ENCODE peak calls at places on chromosome 22, in six cellular contexts. E is heart left ventricle, F is A549, L is prostate gland, R is stomach, Y is Peyer's patch. W is an unnamed sample.
A peak's percentile ranks its signal among the peaks of the same experiment; 100 is the strongest.

GRCh38 chr22:48640890-48641771 is 1186.5 kb downstream of the BRD1 start:
- DNase-seq in F (no peak), E (no peak), L (no peak), R (no peak), Y (no peak), W (no peak)

GRCh38 chr22:21991309-21991596 is 8.7 kb upstream of the TOP3B start:
- DNase-seq in L (no peak), R (no peak), Y (no peak), F (no peak), E (no peak), W (no peak)

GRCh38 chr22:10741210-10741609 is 4786.8 kb upstream of the OR11H1 start:
- DNase-seq in F (no peak), Y (peak; percentile 53), E (no peak), R (no peak), L (no peak), W (no peak)

GRCh38 chr22:37674248-37674647 is 1.2 kb upstream of the LGALS1 start:
- DNase-seq in L (no peak), F (no peak), R (no peak), E (no peak), Y (no peak), W (no peak)

GRCh38 chr22:46078241-46079092 is 71.9 kb upstream of the PPARA start:
- DNase-seq in Y (peak; percentile 51), E (peak; percentile 89), R (peak; percentile 81), L (peak; percentile 91), F (no peak), W (no peak)

GRCh38 chr22:35777335-35777975 is 59.8 kb downstream of the APOL5 start:
- DNase-seq in F (no peak), E (no peak), R (no peak), Y (no peak), L (no peak), W (no peak)

GRCh38 chr22:48101704-48102103 is 1339.3 kb downstream of the TBC1D22A start:
- DNase-seq in Y (no peak), L (no peak), R (peak; percentile 15), F (no peak), E (no peak), W (no peak)

GRCh38 chr22:44730034-44730433 is 22.3 kb upstream of the ARHGAP8 start:
- DNase-seq in L (no peak), E (peak; percentile 26), F (no peak), R (no peak), Y (no peak), W (no peak)

GRCh38 chr22:24580276-24580675 is 12.6 kb downstream of the LRRC75B start:
- DNase-seq in R (no peak), Y (no peak), F (no peak), L (no peak), E (no peak), W (no peak)

GRCh38 chr22:39496131-39496838 is 5.8 kb upstream of the MIEF1 start:
- DNase-seq in Y (peak; percentile 84), E (peak; percentile 88), F (peak; percentile 48), R (peak; percentile 83), L (peak; percentile 56), W (no peak)

DNA sequence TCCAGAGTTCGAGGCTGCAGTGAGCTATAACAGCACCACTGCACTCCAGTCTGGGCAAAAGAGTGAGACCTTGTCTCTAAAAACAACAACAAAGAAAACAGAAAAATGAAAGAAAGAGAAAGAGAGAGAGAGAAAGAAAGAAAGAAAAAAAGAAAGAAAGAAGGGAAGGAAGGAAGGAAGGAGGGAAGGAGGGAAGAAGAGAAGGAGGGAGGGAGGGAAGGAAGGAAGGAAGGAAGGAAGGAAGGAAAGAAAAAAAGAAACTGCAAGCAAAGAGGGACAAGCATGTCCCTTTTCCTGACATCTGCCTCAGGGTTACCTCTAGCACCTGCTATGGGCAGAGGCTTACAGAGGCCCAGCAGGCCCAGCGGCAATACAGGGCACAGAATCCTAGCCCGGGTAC is 475.0 kb downstream of the MIAT start:
- DNase-seq in R (no peak), L (no peak), F (no peak), Y (no peak), E (no peak), W (no peak)
- TF ChIP-seq POLR2A in R (no peak), L (no peak), F (no peak), Y (no peak), E (no peak), W (no peak)

GRCh38 chr22:23216331-23217170 is 36.2 kb downstream of the BCR start:
- DNase-seq in L (no peak), E (no peak), R (no peak), Y (peak; percentile 20), F (no peak), W (no peak)
- TF ChIP-seq POLR2A in L (no peak), E (no peak), R (no peak), Y (no peak), F (no peak), W (no peak)

DNA sequence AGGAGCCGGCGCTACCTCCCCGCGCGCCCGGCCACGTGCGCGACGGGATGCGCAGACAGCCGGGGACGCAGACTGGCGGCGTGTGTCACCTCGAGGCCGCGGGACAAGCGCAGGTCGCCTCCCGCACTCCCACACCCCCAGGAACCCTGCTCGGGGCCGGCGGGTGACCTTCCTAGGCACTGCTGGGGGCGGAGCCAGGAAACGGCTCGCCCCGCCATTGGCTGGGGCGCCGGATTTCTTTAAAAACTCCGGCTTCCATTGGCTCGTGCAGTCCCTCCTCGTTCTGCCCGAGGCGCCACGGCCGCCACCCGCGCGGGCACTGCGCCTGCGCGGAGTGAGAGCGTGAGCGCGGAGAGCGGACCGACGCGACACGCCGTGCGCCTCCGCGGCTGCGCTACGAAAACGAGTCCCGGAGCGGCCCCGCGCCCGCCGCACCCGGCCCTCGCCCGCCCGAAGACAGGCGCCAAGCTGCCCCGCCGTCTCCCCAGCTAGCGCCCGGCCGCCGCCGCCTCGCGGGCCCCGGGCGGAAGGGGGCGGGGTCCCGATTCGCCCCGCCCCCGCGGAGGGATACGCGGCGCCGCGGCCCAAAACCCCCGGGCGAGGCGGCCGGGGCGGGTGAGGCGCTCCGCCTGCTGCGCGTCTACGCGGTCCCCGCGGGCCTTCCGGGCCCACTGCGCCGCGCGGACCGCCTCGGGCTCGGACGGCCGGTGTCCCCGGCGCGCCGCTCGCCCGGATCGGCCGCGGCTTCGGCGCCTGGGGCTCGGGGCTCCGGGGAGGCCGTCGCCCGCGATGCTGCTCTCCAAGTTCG is at the start of gene PIM3:
- DNase-seq in L (peak; percentile 93), E (peak; percentile 97), Y (peak; percentile 97), R (peak; percentile 97), F (peak; percentile 90), W (peak; percentile 100)
- TF ChIP-seq POLR2A in L (peak; percentile 93), E (peak; percentile 89), Y (peak; percentile 98), R (peak; percentile 47), F (peak; percentile 91), W (peak; percentile 82)

GRCh38 chr22:17774206-17774927 is at the start of gene BID:
- DNase-seq in L (no peak), Y (peak; percentile 80), E (peak; percentile 61), R (peak; percentile 60), F (no peak), W (peak; percentile 62)
- TF ChIP-seq POLR2A in L (peak; percentile 39), Y (no peak), E (peak; percentile 33), R (no peak), F (peak; percentile 53), W (no peak)

DNA sequence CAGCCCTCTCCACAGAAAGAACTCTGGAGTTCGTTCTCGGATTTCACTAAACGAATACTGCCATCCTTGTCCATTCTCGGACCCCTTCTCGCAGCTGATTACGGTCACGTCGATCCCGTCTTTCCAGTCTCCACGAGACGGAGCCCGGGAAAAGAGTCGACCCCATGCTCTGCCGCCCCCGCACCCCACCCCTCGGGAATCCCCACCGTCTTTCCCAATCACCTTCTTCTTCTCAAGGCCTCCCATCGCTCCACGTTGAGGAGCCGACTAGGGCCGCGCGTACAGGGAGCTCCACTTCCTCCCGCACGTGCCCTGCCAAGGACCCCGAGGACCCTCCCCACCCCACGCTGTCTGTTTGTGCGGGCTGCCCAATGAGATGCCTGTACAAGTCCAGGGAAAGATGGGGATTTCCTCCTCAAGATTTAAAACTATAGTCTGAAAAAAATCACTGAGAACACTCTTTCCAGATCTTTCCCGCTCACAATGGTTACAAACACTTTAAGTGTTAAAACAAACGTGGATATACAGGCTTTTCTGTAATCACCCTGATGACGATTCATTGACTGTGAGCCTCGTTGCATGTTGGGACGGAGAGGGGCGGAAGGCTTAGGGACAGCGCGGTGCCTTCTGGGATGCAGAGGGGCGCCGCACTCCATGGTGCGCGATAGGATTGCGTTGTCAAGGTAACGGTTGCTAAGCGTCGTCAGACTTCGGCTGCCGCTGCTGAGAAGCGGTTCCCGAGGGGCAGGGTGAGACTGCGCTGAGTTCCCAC is at the start of gene PES1:
- DNase-seq in R (peak; percentile 95), L (peak; percentile 95), Y (peak; percentile 91), E (peak; percentile 96), F (peak; percentile 94), W (peak; percentile 91)
- TF ChIP-seq POLR2A in R (no peak), L (peak; percentile 7), Y (no peak), E (peak; percentile 45), F (peak; percentile 31), W (peak; percentile 77)

GRCh38 chr22:20121856-20122415 is 4.9 kb upstream of the TRMT2A start:
- DNase-seq in L (no peak), R (no peak), E (peak; percentile 17), Y (no peak), F (no peak), W (no peak)

GRCh38 chr22:20125201-20126174 is 6.1 kb upstream of the ZDHHC8 start:
- DNase-seq in F (no peak), L (no peak), E (no peak), R (peak; percentile 40), Y (no peak), W (no peak)

GRCh38 chr22:20126284-20127029 is 5.1 kb upstream of the ZDHHC8 start:
- DNase-seq in E (no peak), Y (no peak), R (no peak), L (no peak), F (no peak), W (no peak)

GRCh38 chr22:20124083-20124787 is 7.2 kb upstream of the TRMT2A start:
- DNase-seq in E (no peak), L (no peak), R (no peak), F (no peak), Y (no peak), W (no peak)

GRCh38 chr22:20123364-20124082 is 6.5 kb upstream of the TRMT2A start:
- DNase-seq in E (no peak), R (no peak), L (no peak), F (no peak), Y (no peak), W (no peak)
- TF ChIP-seq POLR2A in E (no peak), R (no peak), L (no peak), F (no peak), Y (no peak), W (peak; percentile 22)

DNA sequence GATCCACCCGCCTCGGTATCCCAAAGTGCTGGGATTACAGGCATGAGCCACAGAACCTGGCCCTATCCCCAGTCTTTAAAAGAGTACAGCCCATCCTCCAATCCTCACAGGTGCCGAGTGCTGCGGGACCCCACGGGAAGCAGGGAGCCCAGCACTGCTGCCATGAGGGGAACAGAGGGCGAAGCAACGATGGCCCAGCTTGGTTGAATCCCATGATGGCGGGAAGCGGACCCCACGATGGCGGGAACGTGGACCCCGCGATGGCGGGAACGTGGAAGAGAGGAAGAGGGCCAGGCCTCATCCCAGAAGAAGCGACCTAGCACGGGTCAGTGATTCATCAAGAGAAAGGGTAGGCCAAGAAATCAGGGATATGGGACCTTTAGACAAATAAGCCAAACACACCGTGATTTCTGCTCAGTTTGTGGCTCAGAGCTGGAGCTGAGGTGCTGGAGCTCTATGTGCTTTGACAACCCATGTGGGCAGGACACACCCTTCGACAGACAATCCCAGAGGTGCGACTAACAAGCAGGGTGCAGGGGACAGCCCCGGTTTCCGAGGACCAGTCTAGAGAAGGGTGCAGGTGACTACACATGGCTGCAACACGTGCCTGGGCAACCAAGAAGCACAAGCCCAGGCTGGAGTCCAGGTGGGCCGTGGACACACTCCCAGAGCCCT is 30.9 kb downstream of the BRD1 start:
- DNase-seq in F (no peak), R (no peak), L (no peak), E (peak; percentile 20), Y (no peak), W (no peak)
- TF ChIP-seq POLR2A in F (no peak), R (no peak), L (no peak), E (no peak), Y (no peak), W (no peak)

W was measured in GM12891.